ENCODE peak calls at places on chromosomes 13 and 19, in four cellular contexts. D is H9, T is mesendoderm, V is H1. M is an unnamed sample.

GRCh38 chr13:110233181-110233641 is 73.7 kb downstream of the COL4A1 start:
- DNase-seq in D (no peak), T (no peak), V (no peak), M (peak; percentile 91)

GRCh38 chr13:86689901-86690300 is 890.7 kb upstream of the SLITRK6 start:
- DNase-seq in V (no peak), D (no peak), T (no peak), M (no peak)

GRCh38 chr13:29924482-29924884 is 74.1 kb upstream of the UBL3 start:
- DNase-seq in V (no peak), T (peak; percentile 54), D (no peak), M (peak; percentile 86)

GRCh38 chr13:62747629-62748028 is 1332.0 kb upstream of the PCDH20 start:
- DNase-seq in V (no peak), D (no peak), T (peak; percentile 51), M (peak; percentile 51)

GRCh38 chr13:76512676-76513277 is 373.4 kb downstream of the KCTD12 start:
- DNase-seq in D (no peak), V (no peak), T (no peak), M (peak; percentile 97)

GRCh38 chr13:72808917-72809500 is 27.1 kb downstream of the PIBF1 start:
- DNase-seq in T (peak; percentile 16), D (no peak), V (no peak), M (peak; percentile 6)

GRCh38 chr19:37928527-37929286 is 21.7 kb downstream of the SIPA1L3 start:
- DNase-seq in V (no peak), T (peak; percentile 44), D (peak; percentile 52), M (no peak)

GRCh38 chr13:30033681-30034447 is 183.4 kb upstream of the UBL3 start:
- DNase-seq in D (no peak), V (no peak), T (no peak), M (peak; percentile 97)

GRCh38 chr19:816500-816857 is 5.3 kb downstream of the PLPPR3 start:
- DNase-seq in D (no peak), T (no peak), V (no peak), M (no peak)

GRCh38 chr19:12721656-12722565 is 1.8 kb downstream of the TNPO2 start:
- DNase-seq in D (peak; percentile 89), T (peak; percentile 90), V (peak; percentile 66), M (peak; percentile 74)

GRCh38 chr13:30545320-30545719 is 72.4 kb upstream of the USPL1 start:
- DNase-seq in T (no peak), V (no peak), D (no peak), M (no peak)

GRCh38 chr19:30069535-30070197 is 127.6 kb downstream of the URI1 start:
- DNase-seq in V (no peak), T (no peak), D (peak; percentile 5), M (no peak)

GRCh38 chr19:55083004-55083850 is 7.6 kb downstream of the EPS8L1 start:
- DNase-seq in D (peak; percentile 77), V (no peak), T (peak; percentile 45), M (no peak)

GRCh38 chr13:33536639-33537425 is 251.3 kb upstream of the STARD13 start:
- DNase-seq in D (no peak), T (no peak), V (no peak), M (peak; percentile 95)

GRCh38 chr19:489418-490196 is 6.7 kb upstream of the MADCAM1 start:
- DNase-seq in D (peak; percentile 64), T (peak; percentile 63), V (no peak), M (peak; percentile 8)

GRCh38 chr13:20461481-20461859 is 64.2 kb downstream of the CRYL1 start:
- DNase-seq in V (no peak), T (peak; percentile 46), D (no peak), M (peak; percentile 49)

GRCh38 chr13:50678464-50679162 is 164.9 kb downstream of the DLEU7 start:
- DNase-seq in V (no peak), D (no peak), T (no peak), M (peak; percentile 60)

GRCh38 chr19:50896591-50897190 is 14.5 kb downstream of the KLK4 start:
- DNase-seq in V (no peak), T (no peak), D (no peak), M (peak; percentile 65)

GRCh38 chr13:76632388-76633044 is 253.7 kb downstream of the KCTD12 start:
- DNase-seq in T (peak; percentile 50), D (peak; percentile 27), V (no peak), M (no peak)

GRCh38 chr19:42075364-42075615 is 676 bp upstream of the ZNF574 start:
- DNase-seq in T (peak; percentile 20), D (no peak), V (no peak), M (no peak)

GRCh38 chr13:35787937-35788336 is 311.4 kb upstream of the MAB21L1 start:
- DNase-seq in V (no peak), D (no peak), T (peak; percentile 68), M (no peak)

GRCh38 chr13:75541961-75542360 is 4.3 kb upstream of the COMMD6 start:
- DNase-seq in T (no peak), V (no peak), D (no peak), M (no peak)

GRCh38 chr19:34881982-34882381 is 44.7 kb upstream of the ZNF30 start:
- DNase-seq in D (no peak), T (no peak), V (no peak), M (peak; percentile 24)

GRCh38 chr19:18660939-18661338 is 22.5 kb upstream of the CRTC1 start:
- DNase-seq in T (no peak), D (no peak), V (no peak), M (no peak)

GRCh38 chr19:3511506-3512251 is 5.6 kb downstream of the FZR1 start:
- DNase-seq in T (no peak), D (no peak), V (no peak), M (no peak)
- H4K5ac ChIP-seq in T (no peak overlapping the region), D (no peak overlapping the region), V (no peak overlapping the region), M (no peak overlapping the region)

DNA sequence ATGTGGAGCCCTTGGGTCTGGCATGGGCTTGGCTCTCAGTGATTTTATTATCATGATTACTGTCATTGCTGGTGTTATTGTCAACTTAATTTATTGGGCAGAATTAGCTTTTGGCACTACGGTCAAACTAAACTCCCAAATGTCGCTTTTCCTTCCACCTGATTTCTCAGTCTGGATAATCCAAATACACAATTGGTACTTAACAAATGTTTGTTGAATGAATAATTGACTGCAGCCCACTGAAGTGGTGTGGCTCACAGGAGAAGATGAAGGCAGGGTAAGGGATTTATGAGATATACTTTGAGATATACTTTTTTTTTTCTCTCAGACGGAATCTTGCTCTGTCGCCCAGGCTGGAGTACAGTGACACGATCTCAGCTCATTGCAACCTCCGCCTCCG is 1.5 kb downstream of the COLGALT1 start:
- DNase-seq in T (no peak), V (no peak), D (no peak), M (no peak)
- H4K5ac ChIP-seq in T (no peak overlapping the region), V (no peak overlapping the region), D (no peak overlapping the region), M (no peak overlapping the region)

DNA sequence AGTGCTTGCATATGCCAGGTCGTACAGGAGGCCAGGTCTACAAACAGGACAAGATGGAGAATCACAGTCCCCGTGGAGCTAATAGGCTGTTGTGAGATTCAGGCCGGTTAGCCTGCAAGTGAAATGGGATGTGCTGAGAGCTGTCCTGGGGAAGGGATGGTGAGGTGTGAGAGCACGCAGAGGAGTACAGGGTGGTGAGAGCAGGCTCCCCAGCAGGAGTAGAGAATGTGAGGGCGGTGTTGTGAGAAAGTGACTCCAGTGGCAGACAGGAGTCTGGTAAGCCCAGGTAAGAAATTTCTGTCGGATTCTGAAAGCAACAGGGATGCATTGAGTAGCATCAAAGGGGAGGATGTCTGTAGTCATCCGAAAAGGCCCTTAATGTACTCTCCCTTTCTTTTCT is 50.7 kb upstream of the GPR183 start:
- DNase-seq in T (peak; percentile 56), D (no peak), V (no peak), M (no peak)
- H4K5ac ChIP-seq in T (no peak overlapping the region), D (no peak overlapping the region), V (no peak overlapping the region), M (no peak overlapping the region)

DNA sequence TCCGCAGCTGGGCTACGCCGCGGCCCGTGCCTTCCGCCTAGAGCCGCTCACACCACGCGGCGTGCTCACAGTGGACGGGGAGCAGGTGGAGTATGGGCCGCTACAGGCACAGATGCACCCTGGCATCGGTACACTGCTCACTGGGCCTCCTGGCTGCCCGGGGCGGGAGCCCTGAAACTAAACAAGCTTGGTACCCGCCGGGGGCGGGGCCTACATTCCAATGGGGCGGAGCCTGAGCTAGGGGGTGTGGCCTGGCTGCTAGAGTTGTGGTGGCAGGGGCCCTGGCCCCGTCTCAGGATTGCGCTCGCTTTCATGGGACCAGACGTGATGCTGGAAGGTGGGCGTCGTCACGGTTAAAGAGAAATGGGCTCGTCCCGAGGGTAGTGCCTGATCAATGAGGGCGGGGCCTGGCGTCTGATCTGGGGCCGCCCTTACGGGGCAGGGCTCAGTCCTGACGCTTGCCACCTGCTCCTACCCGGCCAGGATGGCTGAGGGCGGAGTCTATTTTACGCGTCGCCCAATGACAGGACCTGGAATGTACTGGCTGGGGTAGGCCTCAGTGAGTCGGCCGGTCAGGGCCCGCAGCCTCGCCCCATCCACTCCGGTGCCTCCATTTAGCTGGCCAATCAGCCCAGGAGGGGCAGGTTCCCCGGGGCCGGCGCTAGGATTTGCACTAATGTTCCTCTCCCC is 7.4 kb downstream of the DBP start:
- DNase-seq in V (peak; percentile 97), T (peak; percentile 97), D (peak; percentile 99), M (no peak)
- H4K5ac ChIP-seq in V (peak overlapping the region; percentile 58), T (no peak overlapping the region), D (no peak overlapping the region), M (no peak overlapping the region)

GRCh38 chr13:68124437-68125086 is 894.4 kb upstream of the PCDH9 start:
- DNase-seq in V (no peak), D (no peak), T (no peak), M (no peak)

GRCh38 chr13:68128297-68128915 is 898.3 kb upstream of the PCDH9 start:
- DNase-seq in T (no peak), V (no peak), D (no peak), M (no peak)

GRCh38 chr13:68125087-68125480 is 894.9 kb upstream of the PCDH9 start:
- DNase-seq in T (no peak), V (no peak), D (no peak), M (no peak)
- H4K5ac ChIP-seq in T (no peak overlapping the region), V (no peak overlapping the region), D (no peak overlapping the region), M (no peak overlapping the region)

GRCh38 chr19:43934055-43934984 is 762 bp downstream of the ZNF45 start:
- DNase-seq in V (no peak), D (no peak), T (peak; percentile 22), M (peak; percentile 10)

GRCh38 chr19:43940719-43941118 is 5.6 kb upstream of the ZNF45 start:
- DNase-seq in T (no peak), D (no peak), V (no peak), M (no peak)

GRCh38 chr19:43934985-43935708 is at the start of gene ZNF45:
- DNase-seq in V (no peak), T (peak; percentile 95), D (peak; percentile 86), M (peak; percentile 85)

GRCh38 chr19:43939557-43940260 is 4.6 kb upstream of the ZNF45 start:
- DNase-seq in V (no peak), D (no peak), T (no peak), M (no peak)

DNA sequence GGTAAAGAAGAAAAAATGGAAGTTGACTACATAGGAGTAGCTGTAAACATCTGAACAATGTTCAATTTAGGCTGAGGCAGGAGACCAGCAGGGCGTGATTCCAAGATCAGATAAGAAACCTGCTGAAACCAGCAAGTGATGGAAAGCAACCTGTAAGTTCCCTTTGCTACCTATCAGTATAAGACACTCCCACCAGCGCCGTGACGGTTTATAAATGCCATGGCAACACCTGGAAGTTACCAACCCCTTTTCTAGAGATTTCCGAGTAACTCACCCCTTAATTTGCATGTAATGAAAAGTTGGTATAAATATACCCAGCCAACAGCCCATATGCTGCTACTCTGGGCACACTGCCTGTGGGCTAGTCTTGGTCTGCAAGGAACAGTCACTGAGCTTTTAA is 1.1 kb upstream of the ZNF45 start:
- DNase-seq in T (peak; percentile 34), V (no peak), D (no peak), M (no peak)
- H4K5ac ChIP-seq in T (no peak overlapping the region), V (no peak overlapping the region), D (no peak overlapping the region), M (no peak overlapping the region)

M was measured in IMR-90.